ENCODE peak calls at places on chromosomes 6 and 20, in five cellular contexts. D is SJSA1; Y is naive thymus-derived CD4-positive, alpha-beta T cell; T is GM23248; M is pancreas. Z is an unnamed sample.

GRCh38 chr20:62628691-62629090 is 13.6 kb upstream of the SLCO4A1 start:
- DNase-seq in D (no peak), Y (no peak), T (no peak), M (no peak), Z (no peak)

GRCh38 chr6:149012040-149012545 is 265.3 kb downstream of the UST start:
- DNase-seq in D (peak; percentile 87), Y (no peak), T (peak; percentile 97), M (no peak), Z (no peak)

GRCh38 chr6:44247338-44248302 is 719 bp downstream of the HSP90AB1 start:
- DNase-seq in D (peak; percentile 73), Y (peak; percentile 79), T (peak; percentile 81), M (peak; percentile 88), Z (peak; percentile 92)

GRCh38 chr20:29313481-29313880 is 1944.0 kb upstream of the DEFB115 start:
- DNase-seq in D (no peak), Y (no peak), T (no peak), M (no peak), Z (no peak)

GRCh38 chr6:118652051-118652699 is 784 bp upstream of the CEP85L start:
- DNase-seq in D (no peak), Y (no peak), T (no peak), M (no peak), Z (no peak)

GRCh38 chr20:38000293-38000692 is 33.0 kb downstream of the TTI1 start:
- DNase-seq in D (no peak), Y (no peak), T (no peak), M (no peak), Z (no peak)

GRCh38 chr6:12580296-12580695 is 136.3 kb upstream of the PHACTR1 start:
- DNase-seq in D (peak; percentile 68), Y (no peak), T (no peak), M (no peak), Z (no peak)

GRCh38 chr20:57332105-57333089 is 2.8 kb downstream of the SPO11 start:
- DNase-seq in D (no peak), Y (no peak), T (no peak), M (no peak), Z (no peak)

GRCh38 chr6:32459781-32460424 is 20.2 kb downstream of the HLA-DRA start:
- DNase-seq in D (no peak), Y (no peak), T (peak; percentile 61), M (no peak), Z (no peak)

GRCh38 chr6:50056242-50056641 is 6.5 kb upstream of the DEFB112 start:
- DNase-seq in D (no peak), Y (no peak), T (no peak), M (no peak), Z (no peak)

GRCh38 chr6:100678027-100678426 is 203.1 kb downstream of the ASCC3 start:
- DNase-seq in D (no peak), Y (no peak), T (peak; percentile 9), M (no peak), Z (no peak)

GRCh38 chr6:24991748-24992467 is 56.1 kb upstream of the RIPOR2 start:
- DNase-seq in D (peak; percentile 54), Y (peak; percentile 88), T (peak; percentile 71), M (peak; percentile 55), Z (peak; percentile 55)

GRCh38 chr6:43923376-43924221 is 153.6 kb downstream of the VEGFA start:
- DNase-seq in D (peak; percentile 58), Y (no peak), T (peak; percentile 89), M (no peak), Z (peak; percentile 65)

GRCh38 chr20:47700327-47700726 is 85.0 kb downstream of the SULF2 start:
- DNase-seq in D (no peak), Y (no peak), T (no peak), M (no peak), Z (no peak)

GRCh38 chr6:52663120-52663934 is 7.6 kb upstream of the TMEM14A start:
- DNase-seq in D (peak; percentile 78), Y (peak; percentile 76), T (peak; percentile 80), M (peak; percentile 62), Z (no peak)

GRCh38 chr6:168450921-168451320 is 9.9 kb downstream of the SMOC2 start:
- DNase-seq in D (no peak), Y (no peak), T (no peak), M (no peak), Z (no peak)

GRCh38 chr20:44021186-44021585 is 106.5 kb downstream of the TOX2 start:
- DNase-seq in D (no peak), Y (no peak), T (no peak), M (no peak), Z (no peak)

DNA sequence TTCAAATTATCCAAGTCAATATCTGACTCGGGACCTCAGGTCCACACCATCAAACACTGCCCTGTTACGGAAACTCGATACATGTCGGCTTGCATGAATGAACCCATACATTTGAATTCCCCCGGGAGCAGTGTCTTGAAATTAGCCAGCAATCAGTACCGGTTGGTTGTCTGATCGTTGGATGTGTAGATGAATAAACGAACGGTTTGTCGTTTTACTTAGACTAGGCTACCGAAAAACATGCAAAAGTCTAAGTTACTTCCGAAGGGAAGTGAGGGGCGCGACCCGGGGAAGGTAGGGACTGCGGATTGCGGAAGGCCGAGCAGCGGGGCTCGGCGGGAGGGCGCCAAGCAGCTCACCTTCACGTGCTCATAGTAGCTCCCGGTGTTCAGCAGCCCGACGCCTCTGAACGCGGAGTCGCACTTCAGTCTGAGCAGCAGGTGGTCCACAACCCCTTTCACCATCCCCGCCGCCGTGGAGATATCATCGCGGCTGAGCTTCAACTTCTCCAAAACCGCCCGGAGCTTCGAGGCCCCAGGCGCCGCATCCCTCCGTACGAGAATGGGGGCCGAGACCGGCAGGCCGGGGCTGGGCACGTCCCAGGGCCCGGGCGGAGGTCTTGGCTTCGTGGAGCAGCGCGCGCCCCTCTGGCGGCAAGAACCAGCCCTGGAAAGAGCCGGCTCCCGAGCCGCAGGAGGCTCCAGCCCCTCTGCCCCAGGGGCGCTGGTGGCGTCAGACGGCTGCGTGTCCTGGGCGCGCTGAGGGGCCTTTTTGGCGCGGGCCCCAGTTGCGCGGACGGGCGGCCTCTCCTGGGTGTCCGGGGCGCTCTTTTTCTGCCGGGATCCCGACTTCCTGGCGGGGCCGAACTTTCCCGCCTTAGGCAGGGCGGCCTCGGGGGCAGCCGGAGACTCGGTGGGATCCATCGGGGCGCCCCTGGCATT is 661 bp downstream of the CGAS start:
- DNase-seq in D (no peak), Y (peak; percentile 45), T (peak; percentile 76), M (peak; percentile 13), Z (peak; percentile 62)
- H3K4me3 ChIP-seq in D (no peak overlapping the region), Y (peak overlapping the region; percentile 73), T (peak overlapping the region; percentile 79), M (peak overlapping the region; percentile 63), Z (peak overlapping the region; percentile 61)

GRCh38 chr6:27178001-27178730 is 69.3 kb upstream of the PRSS16 start:
- DNase-seq in D (peak; percentile 85), Y (peak; percentile 58), T (peak; percentile 83), M (peak; percentile 54), Z (peak; percentile 73)

GRCh38 chr6:27177454-27178000 is 70.0 kb upstream of the PRSS16 start:
- DNase-seq in D (no peak), Y (peak; percentile 68), T (peak; percentile 95), M (peak; percentile 85), Z (peak; percentile 92)

GRCh38 chr6:27176096-27176495 is 71.4 kb upstream of the PRSS16 start:
- DNase-seq in D (peak; percentile 4), Y (peak; percentile 38), T (peak; percentile 51), M (no peak), Z (no peak)

GRCh38 chr6:27178860-27179259 is 68.6 kb upstream of the PRSS16 start:
- DNase-seq in D (no peak), Y (no peak), T (no peak), M (no peak), Z (no peak)

GRCh38 chr6:27174958-27175357 is 72.5 kb upstream of the PRSS16 start:
- DNase-seq in D (no peak), Y (no peak), T (no peak), M (no peak), Z (no peak)
- H3K4me3 ChIP-seq in D (no peak overlapping the region), Y (no peak overlapping the region), T (no peak overlapping the region), M (no peak overlapping the region), Z (no peak overlapping the region)

GRCh38 chr20:54144847-54145246 is 28.9 kb downstream of the CYP24A1 start:
- DNase-seq in D (no peak), Y (no peak), T (no peak), M (no peak), Z (no peak)
- H3K4me3 ChIP-seq in D (no peak overlapping the region), Y (no peak overlapping the region), T (no peak overlapping the region), M (no peak overlapping the region), Z (no peak overlapping the region)

DNA sequence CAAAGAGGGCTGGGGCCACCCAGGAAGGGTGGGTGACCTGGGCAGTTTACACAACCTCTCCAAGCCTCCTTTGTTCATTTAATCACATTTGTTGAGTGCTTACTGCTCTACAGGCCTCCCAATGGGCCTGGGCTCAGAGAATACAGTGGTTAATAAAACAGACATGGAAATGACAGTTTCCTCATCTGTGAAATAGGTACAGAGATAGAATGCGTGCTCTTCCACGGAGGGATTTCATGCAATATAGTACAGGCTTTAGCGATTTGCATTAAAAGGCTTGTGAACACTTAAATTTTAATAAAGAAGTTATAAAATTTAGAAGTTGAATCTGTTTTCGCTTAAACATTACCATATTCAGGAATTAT is 802 bp upstream of the FERMT1 start:
- DNase-seq in D (no peak), Y (no peak), T (no peak), M (no peak), Z (no peak)
- H3K4me3 ChIP-seq in D (peak overlapping the region; percentile 33), Y (no peak overlapping the region), T (peak overlapping the region; percentile 77), M (no peak overlapping the region), Z (no peak overlapping the region)

GRCh38 chr20:22584922-22585785 is 782 bp upstream of the FOXA2 start:
- DNase-seq in D (peak; percentile 40), Y (no peak), T (no peak), M (peak; percentile 71), Z (no peak)
- H3K4me3 ChIP-seq in D (peak overlapping the region; percentile 72), Y (no peak overlapping the region), T (no peak overlapping the region), M (peak overlapping the region; percentile 33), Z (no peak overlapping the region)

DNA sequence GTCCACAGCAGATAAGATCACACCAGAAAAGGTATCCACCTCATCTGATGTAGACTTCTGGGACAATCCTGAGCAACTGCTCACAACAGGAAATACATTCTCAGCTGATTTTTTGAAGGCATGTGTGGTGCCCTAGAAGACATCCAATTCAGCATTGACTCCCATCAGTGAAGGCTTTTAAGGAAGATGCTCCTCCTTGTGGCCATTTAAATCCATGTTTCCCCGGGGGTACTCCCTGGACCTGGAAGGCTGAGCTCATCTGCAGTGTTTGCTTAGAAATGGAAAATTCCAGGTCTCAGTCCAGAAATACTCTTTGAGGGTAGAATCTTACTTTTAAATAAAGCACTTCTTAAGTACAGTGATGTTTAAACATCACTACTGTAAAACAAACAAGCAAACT is 195.5 kb upstream of the PDE10A start:
- DNase-seq in D (no peak), Y (no peak), T (peak; percentile 13), M (no peak), Z (no peak)
- H3K4me3 ChIP-seq in D (no peak overlapping the region), Y (no peak overlapping the region), T (no peak overlapping the region), M (no peak overlapping the region), Z (no peak overlapping the region)

GRCh38 chr20:58523072-58523681 is 8.0 kb upstream of the APCDD1L start:
- DNase-seq in D (no peak), Y (no peak), T (no peak), M (no peak), Z (no peak)
- H3K4me3 ChIP-seq in D (no peak overlapping the region), Y (no peak overlapping the region), T (no peak overlapping the region), M (no peak overlapping the region), Z (no peak overlapping the region)

Z was measured in aorta.